ENCODE peak calls at places on chromosomes 4 and X, in four cellular contexts. M is AG04450, Q is HepG2, S is tibial nerve. G is an unnamed sample.
A peak's percentile ranks its signal among the peaks of the same experiment; 100 is the strongest.

GRCh38 chr4:1405636-1406415 is 416 bp downstream of the NKX1-1 start:
- DNase-seq in M (no peak), Q (no peak), S (no peak), G (no peak)

GRCh38 chr4:7666744-7667143 is 232.0 kb upstream of the PSAPL1 start:
- DNase-seq in M (no peak), Q (no peak), S (no peak), G (no peak)

GRCh38 chr4:8409271-8410065 is 31.1 kb downstream of the ACOX3 start:
- DNase-seq in M (no peak), Q (no peak), S (no peak), G (no peak)

GRCh38 chrX:45801554-45801953 is 600.9 kb upstream of the DIPK2B start:
- DNase-seq in M (no peak), Q (no peak), S (no peak), G (no peak)

GRCh38 chr4:119725011-119725410 is 96.4 kb upstream of the PDE5A start:
- DNase-seq in M (no peak), Q (no peak), S (no peak), G (no peak)

GRCh38 chr4:150229538-150229937 is 151.3 kb downstream of the DCLK2 start:
- DNase-seq in M (no peak), Q (no peak), S (no peak), G (no peak)

GRCh38 chrX:28625223-28625622 is 38.0 kb downstream of the IL1RAPL1 start:
- DNase-seq in M (no peak), Q (no peak), S (no peak), G (no peak)

GRCh38 chr4:139734201-139734874 is 68.7 kb downstream of the MGST2 start:
- DNase-seq in M (no peak), Q (no peak), S (peak; percentile 57), G (no peak)

GRCh38 chrX:141732031-141732430 is 33.5 kb upstream of the SPANXD start:
- DNase-seq in M (no peak), Q (no peak), S (no peak), G (no peak)

GRCh38 chr4:139857021-139857420 is 191.4 kb downstream of the MGST2 start:
- DNase-seq in M (no peak), Q (peak; percentile 77), S (no peak), G (no peak)

GRCh38 chr4:139576219-139576618 is 20.2 kb upstream of the SETD7 start:
- DNase-seq in M (no peak), Q (no peak), S (no peak), G (no peak)

GRCh38 chr4:48698029-48698901 is 81.8 kb downstream of the FRYL start:
- DNase-seq in M (peak; percentile 52), Q (peak; percentile 75), S (peak; percentile 82), G (peak; percentile 63)

GRCh38 chrX:48854898-48855297 is 19.5 kb upstream of the PCSK1N start:
- DNase-seq in M (no peak), Q (peak; percentile 25), S (no peak), G (no peak)

GRCh38 chrX:134764202-134764785 is 106.0 kb upstream of the PLAC1 start:
- DNase-seq in M (no peak), Q (peak; percentile 64), S (no peak), G (no peak)

GRCh38 chrX:145213504-145213903 is 33.8 kb upstream of the SPANXN1 start:
- DNase-seq in M (no peak), Q (no peak), S (no peak), G (no peak)
- TF ChIP-seq CTCF in M (no peak), Q (no peak), S (peak; percentile 8), G (peak; percentile 7)

GRCh38 chrX:74606342-74606741 is 8.1 kb downstream of the RLIM start:
- DNase-seq in M (no peak), Q (no peak), S (no peak), G (no peak)

GRCh38 chrX:74602142-74602541 is 12.3 kb downstream of the RLIM start:
- DNase-seq in M (no peak), Q (no peak), S (no peak), G (no peak)

GRCh38 chrX:74606799-74607198 is 7.6 kb downstream of the RLIM start:
- DNase-seq in M (no peak), Q (no peak), S (no peak), G (no peak)

DNA sequence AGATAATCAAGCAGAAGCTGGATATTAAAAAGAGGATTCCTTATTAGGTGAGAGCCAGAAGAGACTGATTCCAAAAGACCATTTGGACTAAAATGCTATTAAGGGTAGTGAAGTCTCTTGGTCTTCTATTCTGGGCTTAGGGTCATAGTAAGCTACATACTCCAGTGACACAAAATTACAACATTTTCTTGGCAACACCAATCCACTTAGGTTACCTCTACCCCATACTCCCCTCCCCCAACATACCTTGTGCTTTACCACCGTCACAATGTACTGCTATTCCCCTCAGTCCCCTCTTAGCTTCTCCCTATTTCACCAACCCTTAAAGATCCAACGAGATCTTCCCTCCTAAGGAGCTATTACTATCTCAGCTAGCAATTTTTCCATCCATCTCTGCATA is 11.4 kb downstream of the RLIM start:
- DNase-seq in M (no peak), Q (no peak), S (no peak), G (no peak)
- TF ChIP-seq CTCF in M (no peak), Q (no peak), S (no peak), G (no peak)

DNA sequence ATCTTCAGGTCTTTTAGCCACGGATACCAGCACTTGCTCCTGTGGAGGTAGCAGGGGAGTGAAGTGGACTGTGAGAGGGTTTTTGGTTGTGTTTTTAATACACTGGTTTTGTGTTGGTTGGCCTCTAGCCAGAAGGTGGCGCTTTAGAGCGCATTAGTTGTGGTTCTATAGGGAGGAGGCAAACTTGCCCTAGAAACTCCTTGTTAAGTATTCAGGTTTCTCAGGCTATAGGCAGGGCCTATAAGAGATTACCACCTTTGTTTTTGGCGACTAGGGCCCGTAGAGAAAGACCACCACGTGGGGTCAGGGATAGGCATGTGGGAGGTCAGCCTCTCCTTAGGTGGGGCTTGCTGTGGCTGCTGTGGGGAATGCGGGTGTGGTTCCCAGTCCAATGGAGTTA is 221.6 kb upstream of the SPANXN4 start:
- DNase-seq in M (no peak), Q (no peak), S (no peak), G (no peak)
- TF ChIP-seq CTCF in M (no peak), Q (no peak), S (no peak), G (no peak)

GRCh38 chrX:16579517-16579916 is 70.4 kb upstream of the S100G start:
- DNase-seq in M (no peak), Q (no peak), S (no peak), G (no peak)

GRCh38 chrX:16573781-16574180 is 76.2 kb upstream of the S100G start:
- DNase-seq in M (no peak), Q (no peak), S (no peak), G (no peak)

GRCh38 chrX:16577483-16578029 is 72.4 kb upstream of the S100G start:
- DNase-seq in M (no peak), Q (no peak), S (no peak), G (no peak)

GRCh38 chrX:16578218-16578617 is 71.7 kb upstream of the S100G start:
- DNase-seq in M (no peak), Q (no peak), S (no peak), G (no peak)
- TF ChIP-seq CTCF in M (no peak), Q (no peak), S (no peak), G (no peak)

GRCh38 chrX:132676102-132676501 is 187.3 kb upstream of the MBNL3 start:
- DNase-seq in M (no peak), Q (no peak), S (no peak), G (no peak)

GRCh38 chrX:132665676-132666075 is 176.8 kb upstream of the MBNL3 start:
- DNase-seq in M (no peak), Q (no peak), S (no peak), G (no peak)

GRCh38 chrX:132676561-132677186 is 187.8 kb upstream of the MBNL3 start:
- DNase-seq in M (no peak), Q (no peak), S (no peak), G (no peak)

GRCh38 chrX:132669142-132669541 is 180.3 kb upstream of the MBNL3 start:
- DNase-seq in M (no peak), Q (no peak), S (no peak), G (no peak)

DNA sequence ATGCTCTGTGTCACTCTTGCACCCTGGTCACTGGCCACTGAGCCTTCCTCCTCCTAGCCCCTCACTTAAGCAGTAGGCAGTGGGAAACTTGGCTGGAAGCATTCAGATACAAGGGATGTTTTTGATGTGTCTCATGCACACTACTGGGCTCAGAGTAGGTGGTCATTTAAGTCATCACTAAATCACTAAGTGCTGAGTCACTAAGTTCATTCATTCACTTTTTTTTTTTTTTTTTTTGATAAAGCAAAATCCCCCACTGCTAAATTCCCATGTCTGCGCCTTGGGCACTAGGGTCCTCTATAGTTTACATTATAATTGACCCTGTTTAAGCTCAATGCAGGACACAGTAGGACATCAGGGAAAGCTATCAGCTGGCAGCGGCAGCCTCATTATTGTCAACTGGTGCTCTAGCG is 182.4 kb upstream of the MBNL3 start:
- DNase-seq in M (no peak), Q (no peak), S (no peak), G (no peak)
- TF ChIP-seq CTCF in M (no peak), Q (no peak), S (no peak), G (no peak)

DNA sequence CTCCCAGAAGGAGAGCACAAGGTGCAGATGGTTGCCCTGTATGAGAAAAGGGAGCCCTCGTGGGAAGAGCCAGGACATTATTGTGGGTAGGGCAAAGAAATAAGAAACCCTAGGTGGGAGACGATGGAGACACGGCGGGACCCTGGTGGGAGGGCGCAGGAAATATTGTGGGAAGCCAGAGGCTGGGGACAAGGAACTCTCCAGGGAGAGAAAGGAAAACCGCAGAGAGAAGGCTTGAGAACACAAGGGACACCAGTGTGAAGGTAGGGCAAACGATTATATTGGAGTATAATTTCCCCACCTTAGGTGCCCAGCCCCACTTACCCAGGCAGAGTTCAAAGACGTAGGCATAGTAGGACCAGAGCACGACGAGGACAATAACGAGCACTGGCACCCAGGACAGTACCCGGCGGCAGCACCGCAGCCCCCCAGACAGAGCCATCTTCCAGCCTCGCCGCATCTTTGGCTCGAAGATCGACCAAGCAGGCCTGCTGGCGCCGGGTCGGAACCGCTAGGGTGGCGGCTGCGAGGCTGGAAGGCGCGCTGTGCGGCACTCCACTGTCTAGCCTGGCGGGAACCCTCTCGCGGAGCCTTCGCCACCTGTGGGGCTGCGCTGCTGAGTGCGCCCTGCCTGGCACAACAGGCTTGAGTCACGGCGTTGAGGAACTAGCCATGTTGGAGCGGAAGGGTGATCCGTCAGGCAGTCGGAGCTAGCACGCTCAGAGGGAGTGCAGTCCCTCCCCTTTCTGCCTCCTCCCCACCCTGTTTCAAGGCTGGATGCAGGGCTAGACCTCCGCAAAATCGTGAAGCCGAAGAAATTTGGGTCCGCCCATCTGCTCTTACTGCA is at the start of gene ZDHHC15:
- DNase-seq in M (no peak), Q (no peak), S (peak; percentile 11), G (no peak)
- TF ChIP-seq CTCF in M (no peak), Q (no peak), S (no peak), G (no peak)